ENCODE peak calls at places on chromosomes 12 and 14, in six cellular contexts. U, Z, O, M, Y and W are unnamed samples.

GRCh38 chr12:55842681-55843429 is at the start of gene MMP19:
- DNase-seq in U (no peak), Z (no peak), O (no peak), M (peak), Y (no peak), W (peak)

GRCh38 chr12:47997321-47997720 is 7.0 kb downstream of the COL2A1 start:
- DNase-seq in U (no peak), Z (no peak), O (no peak), M (no peak), Y (no peak), W (no peak)

GRCh38 chr14:35855886-35856481 is 29.8 kb downstream of the BRMS1L start:
- DNase-seq in U (no peak), Z (peak), O (no peak), M (no peak), Y (peak), W (no peak)

GRCh38 chr12:114221136-114221838 is 184.7 kb downstream of the TBX5 start:
- DNase-seq in U (no peak), Z (no peak), O (no peak), M (no peak), Y (no peak), W (no peak)

GRCh38 chr12:14264316-14264715 is 101.2 kb upstream of the ATF7IP start:
- DNase-seq in U (no peak), Z (no peak), O (no peak), M (peak), Y (no peak), W (no peak)

GRCh38 chr14:99647407-99647806 is 2.5 kb downstream of the HHIPL1 start:
- DNase-seq in U (no peak), Z (no peak), O (no peak), M (no peak), Y (no peak), W (no peak)

GRCh38 chr14:73786632-73786941 is 65.0 kb upstream of the PTGR2 start:
- DNase-seq in U (no peak), Z (no peak), O (no peak), M (peak), Y (peak), W (peak)

GRCh38 chr14:77714926-77715325 is 7.0 kb downstream of the SLIRP start:
- DNase-seq in U (no peak), Z (no peak), O (no peak), M (no peak), Y (no peak), W (no peak)

GRCh38 chr12:89451876-89452275 is 72.7 kb downstream of the GALNT4 start:
- DNase-seq in U (no peak), Z (no peak), O (no peak), M (peak), Y (no peak), W (no peak)

GRCh38 chr12:65867428-65867827 is 43.1 kb downstream of the HMGA2 start:
- DNase-seq in U (no peak), Z (no peak), O (no peak), M (peak), Y (no peak), W (no peak)

GRCh38 chr14:89221109-89221508 is 195.9 kb downstream of the FOXN3 start:
- DNase-seq in U (no peak), Z (no peak), O (no peak), M (no peak), Y (no peak), W (peak)

GRCh38 chr14:55416866-55417265 is 5.2 kb upstream of the ATG14 start:
- DNase-seq in U (peak), Z (no peak), O (no peak), M (peak), Y (peak), W (peak)

GRCh38 chr14:99195602-99196309 is 76.2 kb downstream of the BCL11B start:
- DNase-seq in U (no peak), Z (no peak), O (no peak), M (no peak), Y (no peak), W (peak)

GRCh38 chr12:51910168-51910567 is 2.9 kb downstream of the ACVRL1 start:
- DNase-seq in U (no peak), Z (no peak), O (no peak), M (no peak), Y (no peak), W (no peak)

GRCh38 chr12:91774471-91774921 is 371.1 kb downstream of the BTG1 start:
- DNase-seq in U (no peak), Z (no peak), O (no peak), M (peak), Y (no peak), W (no peak)

GRCh38 chr14:52683985-52684520 is 11.3 kb downstream of the ERO1A start:
- DNase-seq in U (no peak), Z (no peak), O (no peak), M (no peak), Y (no peak), W (no peak)

GRCh38 chr12:104670439-104671406 is 214.0 kb downstream of the CHST11 start:
- DNase-seq in U (no peak), Z (no peak), O (no peak), M (no peak), Y (no peak), W (peak)

GRCh38 chr12:78210894-78211302 is 380.2 kb downstream of the NAV3 start:
- DNase-seq in U (no peak), Z (no peak), O (no peak), M (peak), Y (no peak), W (peak)

GRCh38 chr12:15590180-15590826 is 198.9 kb downstream of the EPS8 start:
- DNase-seq in U (peak), Z (peak), O (no peak), M (peak), Y (peak), W (peak)

GRCh38 chr14:93800038-93800937 is 12.0 kb upstream of the PRIMA1 start:
- DNase-seq in U (no peak), Z (no peak), O (no peak), M (peak), Y (no peak), W (no peak)

GRCh38 chr12:124651508-124652273 is 84.3 kb upstream of the NCOR2 start:
- DNase-seq in U (no peak), Z (no peak), O (no peak), M (no peak), Y (no peak), W (no peak)

GRCh38 chr14:73462078-73462715 is 3.9 kb upstream of the NUMB start:
- DNase-seq in U (peak), Z (peak), O (no peak), M (no peak), Y (no peak), W (peak)

GRCh38 chr12:53595212-53595611 is 31.0 kb downstream of the ATF7 start:
- DNase-seq in U (no peak), Z (no peak), O (no peak), M (no peak), Y (no peak), W (no peak)

GRCh38 chr14:101961011-101961721 is 3.2 kb upstream of the DYNC1H1 start:
- DNase-seq in U (peak), Z (peak), O (peak), M (peak), Y (peak), W (peak)

GRCh38 chr12:63862187-63863107 is 17.9 kb downstream of the SRGAP1 start:
- DNase-seq in U (no peak), Z (no peak), O (no peak), M (peak), Y (no peak), W (peak)

GRCh38 chr12:66066071-66066928 is 64.2 kb downstream of the LLPH start:
- DNase-seq in U (no peak), Z (peak), O (no peak), M (peak), Y (no peak), W (peak)

GRCh38 chr12:111462134-111462821 is 56.6 kb downstream of the SH2B3 start:
- DNase-seq in U (no peak), Z (no peak), O (no peak), M (no peak), Y (no peak), W (peak)

GRCh38 chr12:79233341-79233761 is 368.8 kb downstream of the SYT1 start:
- DNase-seq in U (no peak), Z (peak), O (no peak), M (no peak), Y (no peak), W (no peak)

GRCh38 chr12:57730336-57731067 is 8.0 kb downstream of the AGAP2 start:
- DNase-seq in U (no peak), Z (peak), O (no peak), M (no peak), Y (no peak), W (no peak)

GRCh38 chr14:30657606-30658163 is 35.6 kb downstream of the SCFD1 start:
- DNase-seq in U (no peak), Z (no peak), O (no peak), M (peak), Y (peak), W (peak)

GRCh38 chr14:23056956-23057756 is at the start of gene CDH24:
- DNase-seq in U (peak), Z (peak), O (peak), M (peak), Y (peak), W (peak)

GRCh38 chr12:47014474-47014873 is 64.9 kb upstream of the PCED1B start:
- DNase-seq in U (no peak), Z (no peak), O (no peak), M (peak), Y (no peak), W (no peak)